ENCODE peak calls at places on chromosomes 6 and 20, in nine cellular contexts. Q is tibial artery, V is cardiac muscle cell, U is kidney, E is hepatocyte, S is fibroblast of lung, F is psoas muscle, A is OCI-LY7, N is GM23338. L is an unnamed sample.

GRCh38 chr6:118509009-118509617 is 39.0 kb upstream of the PLN start:
- DNase-seq in U (no peak), F (no peak), V (peak; percentile 57), S (peak; percentile 65), E (peak; percentile 21), A (peak; percentile 11), Q (no peak), N (peak; percentile 52), L (peak; percentile 11)

GRCh38 chr20:17565164-17565845 is 4.6 kb upstream of the DSTN start:
- DNase-seq in N (no peak), Q (no peak), U (no peak), E (no peak), A (no peak), S (peak; percentile 45), V (no peak), F (no peak), L (no peak)

GRCh38 chr6:139409026-139409425 is 34.6 kb upstream of the CITED2 start:
- DNase-seq in A (no peak), Q (no peak), N (no peak), V (peak; percentile 79), E (no peak), F (no peak), S (no peak), U (no peak), L (no peak)

GRCh38 chr6:137222376-137222775 is 3.2 kb upstream of the IFNGR1 start:
- DNase-seq in F (no peak), S (no peak), U (no peak), A (peak; percentile 77), N (no peak), Q (no peak), E (no peak), V (peak; percentile 57), L (no peak)

GRCh38 chr6:44105146-44105545 is 22.1 kb downstream of the MRPL14 start:
- DNase-seq in V (peak; percentile 40), N (no peak), F (peak; percentile 49), E (no peak), Q (no peak), A (no peak), U (no peak), S (no peak), L (no peak)

GRCh38 chr20:44769481-44769863 is 23.8 kb downstream of the KCNK15 start:
- DNase-seq in F (no peak), E (no peak), U (no peak), S (no peak), N (no peak), V (no peak), A (no peak), Q (no peak), L (no peak)

GRCh38 chr6:4300917-4301316 is 165.5 kb upstream of the ECI2 start:
- DNase-seq in S (no peak), A (no peak), N (no peak), V (no peak), E (no peak), F (no peak), Q (no peak), U (no peak), L (no peak)

GRCh38 chr20:12966468-12967085 is 42.2 kb upstream of the SPTLC3 start:
- DNase-seq in V (peak; percentile 69), A (no peak), U (no peak), E (peak; percentile 60), F (no peak), Q (no peak), S (peak; percentile 76), N (peak; percentile 17), L (no peak)

GRCh38 chr20:25000268-25000801 is 7.8 kb upstream of the APMAP start:
- DNase-seq in N (no peak), S (peak; percentile 25), F (peak; percentile 75), V (peak; percentile 88), Q (peak; percentile 83), E (peak; percentile 55), U (peak; percentile 89), A (no peak), L (no peak)

GRCh38 chr6:121521164-121521555 is 85.7 kb downstream of the GJA1 start:
- DNase-seq in S (no peak), N (peak; percentile 24), V (no peak), F (no peak), E (no peak), U (no peak), Q (no peak), A (no peak), L (no peak)
- TF ChIP-seq CTCF in S (no peak), N (no peak), V (no peak), F (no peak), E (no peak), U (no peak), Q (no peak), A (no peak), L (no peak)

GRCh38 chr6:112243861-112244415 is 10.4 kb downstream of the LAMA4 start:
- DNase-seq in S (no peak), F (no peak), Q (no peak), A (no peak), V (no peak), U (no peak), E (no peak), N (peak; percentile 33), L (no peak)

GRCh38 chr6:112245511-112246203 is 8.7 kb downstream of the LAMA4 start:
- DNase-seq in E (no peak), A (no peak), U (no peak), F (no peak), S (peak; percentile 96), Q (no peak), N (no peak), V (peak; percentile 82), L (no peak)

GRCh38 chr6:112247275-112247674 is 7.1 kb downstream of the LAMA4 start:
- DNase-seq in S (no peak), U (no peak), Q (no peak), V (no peak), N (no peak), F (no peak), E (no peak), A (no peak), L (no peak)

GRCh38 chr6:112241820-112242443 is 12.4 kb downstream of the LAMA4 start:
- DNase-seq in S (no peak), A (no peak), N (no peak), V (no peak), Q (no peak), E (no peak), F (no peak), U (no peak), L (no peak)

DNA sequence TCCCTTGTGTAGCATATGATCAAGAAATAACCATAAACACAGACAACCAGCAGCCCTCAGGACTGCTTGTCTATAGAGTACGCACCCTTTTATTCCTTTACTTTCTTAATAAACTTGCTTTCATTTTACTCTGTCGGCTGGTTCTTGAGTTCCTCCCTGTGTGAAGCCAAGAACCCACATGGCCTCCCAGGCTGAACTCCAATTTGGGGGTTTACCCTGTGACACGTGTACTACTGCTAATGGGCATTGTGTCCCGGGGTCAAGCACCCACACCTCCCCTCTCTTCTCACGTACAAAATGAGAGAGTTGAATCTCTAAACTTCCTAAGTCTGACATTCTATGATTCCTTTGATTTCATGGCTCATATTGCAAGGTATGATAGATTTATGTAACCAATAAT is 9.9 kb downstream of the LAMA4 start:
- DNase-seq in F (no peak), N (no peak), S (no peak), U (no peak), E (no peak), Q (no peak), V (no peak), A (no peak), L (no peak)
- H3K27ac ChIP-seq in F (peak overlapping the region; percentile 38), N (no peak overlapping the region), S (peak overlapping the region; percentile 91), U (no peak overlapping the region), E (peak overlapping the region; percentile 79), Q (peak overlapping the region; percentile 48), V (no peak overlapping the region), A (no peak overlapping the region), L (no peak overlapping the region)

GRCh38 chr6:133240511-133241087 is 558 bp upstream of the EYA4 start:
- DNase-seq in S (peak; percentile 83), F (peak; percentile 59), Q (no peak), N (peak; percentile 61), U (peak; percentile 81), V (peak; percentile 42), A (no peak), E (peak; percentile 21), L (no peak)
- TF ChIP-seq CTCF in S (peak; percentile 41), F (peak; percentile 24), Q (no peak), N (peak; percentile 6), U (no peak), V (peak; percentile 17), A (no peak), E (peak; percentile 5), L (peak; percentile 5)

DNA sequence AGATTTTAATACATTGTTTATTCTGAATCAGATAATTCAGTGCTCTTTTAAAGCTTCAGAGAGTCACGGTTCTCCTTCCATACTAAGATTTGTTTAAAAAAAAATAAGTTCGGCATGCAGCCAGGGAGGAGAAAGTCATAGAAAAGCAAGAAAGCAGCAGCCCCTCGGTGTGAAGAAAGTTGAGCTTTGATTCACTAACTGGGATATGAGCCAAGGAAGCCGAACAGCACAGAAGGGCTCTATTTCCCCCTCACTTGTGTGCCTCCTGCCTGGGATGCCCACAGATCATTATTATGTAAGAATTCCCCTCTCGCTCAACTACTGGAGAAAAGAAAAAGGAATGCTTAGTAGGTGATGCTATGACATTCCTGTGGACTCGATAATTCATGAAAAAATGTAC is 69.3 kb upstream of the SYNJ2 start:
- DNase-seq in N (peak; percentile 29), V (peak; percentile 92), U (no peak), Q (no peak), S (peak; percentile 87), A (no peak), F (no peak), E (peak; percentile 52), L (no peak)
- H3K27ac ChIP-seq in N (peak overlapping the region; percentile 74), V (no peak overlapping the region), U (no peak overlapping the region), Q (peak overlapping the region; percentile 41), S (no peak overlapping the region), A (no peak overlapping the region), F (no peak overlapping the region), E (no peak overlapping the region), L (no peak overlapping the region)

GRCh38 chr6:9417400-9417799 is 982.1 kb upstream of the SLC35B3 start:
- DNase-seq in F (no peak), U (no peak), Q (no peak), V (no peak), E (no peak), N (no peak), S (no peak), A (no peak), L (no peak)

GRCh38 chr6:9409126-9409525 is 973.8 kb upstream of the SLC35B3 start:
- DNase-seq in Q (no peak), U (no peak), E (no peak), N (no peak), F (no peak), A (no peak), S (peak; percentile 43), V (no peak), L (no peak)

GRCh38 chr6:9408718-9409117 is 973.4 kb upstream of the SLC35B3 start:
- DNase-seq in E (no peak), A (no peak), N (no peak), V (no peak), Q (no peak), F (no peak), U (no peak), S (peak; percentile 81), L (no peak)

DNA sequence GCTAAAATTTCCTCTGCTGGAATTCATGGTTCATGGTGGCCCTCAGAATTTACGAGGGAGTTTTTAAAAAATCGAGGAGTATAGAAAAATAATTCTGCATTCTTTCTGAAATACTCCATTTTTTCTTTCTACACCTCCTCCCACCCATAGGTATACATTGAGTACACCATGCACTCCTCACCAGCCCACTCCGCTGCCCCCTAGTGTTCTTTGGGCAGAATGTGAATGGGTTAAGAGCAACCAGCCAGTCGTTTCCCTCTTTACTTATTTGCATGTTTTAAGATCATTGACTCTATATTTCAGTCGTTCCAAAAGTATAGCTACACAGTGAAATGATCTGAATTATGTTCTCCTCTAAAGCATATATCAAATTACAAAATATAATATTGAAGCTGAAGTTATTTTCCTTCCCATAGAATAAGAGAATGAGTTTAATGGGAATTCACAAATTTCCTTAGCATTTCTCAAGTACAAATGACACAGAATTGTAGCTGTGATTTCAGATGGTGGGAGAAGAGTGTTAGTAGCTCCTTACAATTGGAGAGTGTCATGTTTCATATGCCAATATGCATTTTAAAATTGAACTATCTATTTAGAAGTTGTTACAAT is 977.7 kb upstream of the SLC35B3 start:
- DNase-seq in A (peak; percentile 29), U (no peak), Q (no peak), V (peak; percentile 12), F (no peak), E (peak; percentile 51), S (peak; percentile 34), N (peak; percentile 75), L (peak; percentile 84)
- TF ChIP-seq CTCF in A (peak; percentile 82), U (peak; percentile 19), Q (no peak), V (peak; percentile 38), F (peak; percentile 58), E (peak; percentile 44), S (peak; percentile 41), N (peak; percentile 84), L (peak; percentile 81)

L was measured in WERI-Rb-1.